ENCODE peak calls at places on chromosomes 4 and X, in four cellular contexts. One of them, this sample, is unnamed.

GRCh38 chrX:104488811-104489210 is 77.2 kb upstream of the IL1RAPL2 start:
- DNase-seq in SK-N-SH: no peak
- DNase-seq in HepG2: no peak
- DNase-seq in K562: no peak
- DNase-seq in this sample: no peak

GRCh38 chr4:25098964-25099843 is 61.0 kb downstream of the SEPSECS start:
- DNase-seq in HepG2: no peak
- DNase-seq in SK-N-SH: peak; percentile 43
- DNase-seq in K562: peak; percentile 59
- DNase-seq in this sample: no peak

GRCh38 chr4:129378346-129378745 is 282.4 kb downstream of the C4orf33 start:
- DNase-seq in K562: no peak
- DNase-seq in HepG2: no peak
- DNase-seq in SK-N-SH: no peak
- DNase-seq in this sample: no peak

GRCh38 chr4:126890994-126891393 is 741.8 kb upstream of the INTU start:
- DNase-seq in HepG2: no peak
- DNase-seq in SK-N-SH: no peak
- DNase-seq in K562: no peak
- DNase-seq in this sample: no peak

GRCh38 chr4:74440356-74440755 is 4.6 kb upstream of the AREG start:
- DNase-seq in SK-N-SH: peak; percentile 16
- DNase-seq in HepG2: peak; percentile 59
- DNase-seq in K562: no peak
- DNase-seq in this sample: no peak

GRCh38 chr4:70925899-70926635 is 23.9 kb downstream of the MOB1B start:
- DNase-seq in SK-N-SH: no peak
- DNase-seq in K562: no peak
- DNase-seq in HepG2: no peak
- DNase-seq in this sample: no peak

GRCh38 chrX:19924285-19924684 is 36.9 kb upstream of the SH3KBP1 start:
- DNase-seq in K562: no peak
- DNase-seq in HepG2: no peak
- DNase-seq in SK-N-SH: no peak
- DNase-seq in this sample: no peak

GRCh38 chr4:1053080-1053661 is 41.7 kb downstream of the FGFRL1 start:
- DNase-seq in K562: no peak
- DNase-seq in SK-N-SH: peak; percentile 23
- DNase-seq in HepG2: no peak
- DNase-seq in this sample: no peak

GRCh38 chr4:101835121-101835904 is 44.8 kb downstream of the BANK1 start:
- DNase-seq in K562: no peak
- DNase-seq in HepG2: peak; percentile 15
- DNase-seq in SK-N-SH: peak; percentile 26
- DNase-seq in this sample: no peak

GRCh38 chr4:55722132-55722531 is 86.0 kb upstream of the NMU start:
- DNase-seq in HepG2: no peak
- DNase-seq in SK-N-SH: no peak
- DNase-seq in K562: no peak
- DNase-seq in this sample: no peak

GRCh38 chr4:169634975-169635374 is 14.6 kb downstream of the CLCN3 start:
- DNase-seq in K562: no peak
- DNase-seq in HepG2: no peak
- DNase-seq in SK-N-SH: no peak
- DNase-seq in this sample: no peak

GRCh38 chr4:152587127-152587526 is 51.2 kb upstream of the FBXW7 start:
- DNase-seq in K562: no peak
- DNase-seq in HepG2: no peak
- DNase-seq in SK-N-SH: no peak
- DNase-seq in this sample: no peak

GRCh38 chr4:8381814-8382581 is 58.5 kb downstream of the ACOX3 start:
- DNase-seq in K562: no peak
- DNase-seq in SK-N-SH: no peak
- DNase-seq in HepG2: peak; percentile 8
- DNase-seq in this sample: no peak

GRCh38 chrX:148811236-148811635 is 310.8 kb downstream of the AFF2 start:
- DNase-seq in HepG2: no peak
- DNase-seq in K562: no peak
- DNase-seq in SK-N-SH: no peak
- DNase-seq in this sample: no peak

GRCh38 chrX:12139934-12140611 is 1.8 kb downstream of the FRMPD4 start:
- DNase-seq in SK-N-SH: no peak
- DNase-seq in HepG2: no peak
- DNase-seq in K562: no peak
- DNase-seq in this sample: no peak

GRCh38 chr4:155530290-155530689 is 136.4 kb upstream of the GUCY1A1 start:
- DNase-seq in K562: no peak
- DNase-seq in SK-N-SH: no peak
- DNase-seq in HepG2: no peak
- DNase-seq in this sample: no peak

GRCh38 chr4:152478456-152479237 is 57.2 kb downstream of the FBXW7 start:
- DNase-seq in HepG2: no peak
- DNase-seq in SK-N-SH: peak; percentile 30
- DNase-seq in K562: no peak
- DNase-seq in this sample: no peak

GRCh38 chr4:185847352-185848078 is 35.5 kb upstream of the SORBS2 start:
- DNase-seq in SK-N-SH: peak; percentile 53
- DNase-seq in HepG2: peak; percentile 36
- DNase-seq in K562: no peak
- DNase-seq in this sample: no peak

GRCh38 chr4:39706334-39706733 is 8.4 kb downstream of the UBE2K start:
- DNase-seq in HepG2: peak; percentile 58
- DNase-seq in SK-N-SH: no peak
- DNase-seq in K562: no peak
- DNase-seq in this sample: peak; percentile 51

GRCh38 chr4:123994917-123995316 is 598.3 kb downstream of the SPRY1 start:
- DNase-seq in K562: no peak
- DNase-seq in SK-N-SH: no peak
- DNase-seq in HepG2: no peak
- DNase-seq in this sample: peak; percentile 7

GRCh38 chrX:18146954-18147353 is 73.7 kb downstream of the BEND2 start:
- DNase-seq in K562: peak; percentile 34
- DNase-seq in HepG2: peak; percentile 1
- DNase-seq in SK-N-SH: no peak
- DNase-seq in this sample: no peak

GRCh38 chr4:98794565-98795205 is 134.2 kb downstream of the EIF4E start:
- DNase-seq in HepG2: no peak
- DNase-seq in SK-N-SH: no peak
- DNase-seq in K562: peak; percentile 83
- DNase-seq in this sample: no peak

GRCh38 chr4:108560624-108561023 is 59.8 kb upstream of the RPL34 start:
- DNase-seq in SK-N-SH: no peak
- DNase-seq in K562: no peak
- DNase-seq in HepG2: no peak
- DNase-seq in this sample: no peak

GRCh38 chr4:150746156-150746555 is 164.2 kb downstream of the MAB21L2 start:
- DNase-seq in HepG2: no peak
- DNase-seq in K562: no peak
- DNase-seq in SK-N-SH: no peak
- DNase-seq in this sample: no peak

GRCh38 chr4:10198365-10198764 is 81.8 kb upstream of the WDR1 start:
- DNase-seq in SK-N-SH: no peak
- DNase-seq in K562: no peak
- DNase-seq in HepG2: no peak
- DNase-seq in this sample: no peak

GRCh38 chr4:8235224-8235623 is 34.3 kb upstream of the HTRA3 start:
- DNase-seq in K562: no peak
- DNase-seq in SK-N-SH: no peak
- DNase-seq in HepG2: no peak
- DNase-seq in this sample: no peak

GRCh38 chr4:7805533-7806079 is 134.1 kb downstream of the AFAP1 start:
- DNase-seq in K562: no peak
- DNase-seq in HepG2: peak; percentile 96
- DNase-seq in SK-N-SH: no peak
- DNase-seq in this sample: no peak

GRCh38 chr4:1084796-1085403 is 28.5 kb downstream of the RNF212 start:
- DNase-seq in SK-N-SH: no peak
- DNase-seq in HepG2: no peak
- DNase-seq in K562: no peak
- DNase-seq in this sample: no peak

GRCh38 chr4:46196086-46196485 is 72.2 kb upstream of the GABRG1 start:
- DNase-seq in K562: peak; percentile 6
- DNase-seq in HepG2: no peak
- DNase-seq in SK-N-SH: no peak
- DNase-seq in this sample: no peak

GRCh38 chr4:11138964-11139363 is 289.7 kb downstream of the HS3ST1 start:
- DNase-seq in K562: no peak
- DNase-seq in SK-N-SH: no peak
- DNase-seq in HepG2: no peak
- DNase-seq in this sample: no peak

GRCh38 chr4:24888475-24888874 is 24.4 kb downstream of the CCDC149 start:
- DNase-seq in SK-N-SH: no peak
- DNase-seq in K562: peak; percentile 51
- DNase-seq in HepG2: no peak
- DNase-seq in this sample: no peak

GRCh38 chr4:42654606-42655005 is 2.3 kb downstream of the ATP8A1 start:
- DNase-seq in HepG2: peak; percentile 6
- DNase-seq in SK-N-SH: no peak
- DNase-seq in K562: peak; percentile 17
- DNase-seq in this sample: peak; percentile 4

GRCh38 chr4:165508372-165509120 is 129.7 kb downstream of the CPE start:
- DNase-seq in K562: no peak
- DNase-seq in HepG2: peak; percentile 24
- DNase-seq in SK-N-SH: no peak
- DNase-seq in this sample: no peak

GRCh38 chr4:113003841-113004240 is 45.6 kb upstream of the ANK2 start:
- DNase-seq in HepG2: no peak
- DNase-seq in SK-N-SH: no peak
- DNase-seq in K562: no peak
- DNase-seq in this sample: no peak

DNA sequence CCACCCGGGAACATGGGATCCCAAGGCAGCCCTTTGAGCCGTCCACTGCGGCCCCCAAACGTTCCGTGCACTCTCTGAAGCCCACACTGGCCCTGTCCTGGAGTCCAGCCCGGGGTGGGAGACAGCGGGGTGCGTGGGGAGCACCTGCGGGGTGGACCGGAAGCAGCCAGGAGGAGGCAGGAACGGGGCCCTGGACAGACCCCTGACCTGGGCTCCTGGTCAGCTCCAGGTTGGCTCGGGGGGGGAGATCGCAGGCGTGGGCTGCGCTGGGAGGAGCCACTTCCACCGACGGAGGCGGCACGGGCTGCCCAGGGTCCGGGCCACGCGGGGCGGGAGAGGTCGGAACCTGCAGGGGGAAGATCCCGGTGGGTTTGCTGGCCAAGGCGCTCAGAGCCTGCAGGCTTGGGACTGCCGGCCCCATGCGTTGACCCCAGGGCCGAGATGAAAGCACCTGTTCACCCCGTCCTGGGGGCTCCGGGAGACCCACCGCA is 5.7 kb upstream of the PLCXD1 start:
- DNase-seq in SK-N-SH: no peak
- DNase-seq in K562: no peak
- DNase-seq in HepG2: no peak
- DNase-seq in this sample: no peak
- H3K4me3 ChIP-seq in SK-N-SH: no peak overlapping the region
- H3K4me3 ChIP-seq in K562: no peak overlapping the region
- H3K4me3 ChIP-seq in HepG2: peak overlapping the region; percentile 100
- H3K4me3 ChIP-seq in this sample: peak overlapping the region; percentile 78

DNA sequence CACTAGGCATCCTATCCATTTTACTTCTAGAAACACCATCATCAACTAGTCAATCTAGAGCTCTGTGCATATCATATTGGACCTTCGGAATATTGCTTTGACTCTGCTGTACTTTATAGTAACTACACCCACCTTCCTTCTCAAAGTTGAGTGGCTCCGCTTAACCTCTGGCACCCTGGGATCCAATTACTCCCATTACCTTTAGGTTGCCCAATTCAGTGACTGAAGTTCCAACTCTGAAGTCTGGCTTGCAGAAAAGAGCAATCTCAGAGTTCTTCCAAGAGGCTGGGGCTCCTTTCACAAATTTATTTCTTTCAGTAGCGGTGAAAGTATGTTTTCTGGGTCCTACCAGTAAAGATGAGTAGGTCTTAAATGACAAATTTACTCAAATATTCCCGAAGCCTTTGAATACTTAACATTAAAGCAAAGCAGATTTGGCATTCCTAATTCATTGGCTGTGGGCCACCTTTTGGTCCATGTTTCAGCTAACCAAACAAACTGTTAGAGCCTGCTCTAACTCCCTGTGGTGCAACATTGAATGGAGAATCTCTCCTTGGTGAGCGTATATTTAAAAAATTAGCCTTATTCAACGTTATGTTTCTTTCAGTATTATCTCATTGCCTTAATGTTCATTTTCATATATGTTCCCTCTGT is 1215.8 kb downstream of the RAPGEF2 start:
- DNase-seq in SK-N-SH: no peak
- DNase-seq in K562: no peak
- DNase-seq in HepG2: no peak
- DNase-seq in this sample: peak; percentile 35
- TF ChIP-seq ELF1 in SK-N-SH: no peak
- TF ChIP-seq ELF1 in K562: no peak
- TF ChIP-seq ELF1 in HepG2: no peak
- TF ChIP-seq ELF1 in this sample: no peak

DNA sequence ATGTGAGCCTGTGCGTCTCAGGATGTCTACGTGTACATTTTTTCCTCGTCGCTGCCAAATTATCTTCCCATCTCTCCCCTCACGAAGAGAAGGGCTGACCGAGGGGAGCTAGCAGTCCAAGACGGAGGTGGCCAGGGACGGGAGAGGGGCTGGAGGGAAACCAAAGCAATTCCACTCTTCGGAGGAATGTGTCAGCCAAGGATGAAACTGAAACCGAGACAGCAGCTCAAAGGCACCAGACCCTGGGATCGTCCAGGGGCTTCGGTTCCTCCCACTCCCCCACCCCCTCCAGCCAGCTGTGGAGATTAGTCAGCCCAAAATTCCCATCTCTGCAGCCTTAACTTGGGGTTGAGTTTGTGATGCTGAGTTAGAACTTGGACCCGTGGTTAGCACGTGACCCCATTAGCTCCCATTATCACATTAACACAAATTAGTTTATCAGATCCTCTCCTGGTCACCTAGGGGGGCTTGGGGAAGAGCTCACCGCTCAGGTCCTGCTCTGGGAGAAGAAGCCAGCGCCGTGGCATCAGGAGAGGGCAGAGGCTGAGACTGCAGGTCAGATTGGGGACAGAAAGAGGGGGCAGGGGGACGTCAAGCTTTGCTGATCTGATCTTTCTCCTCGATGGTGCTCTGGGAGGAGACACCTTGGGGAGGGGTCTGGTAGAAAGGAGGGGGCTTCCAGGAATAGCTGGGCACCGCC is 8.8 kb upstream of the ELF4 start:
- DNase-seq in K562: no peak
- DNase-seq in SK-N-SH: no peak
- DNase-seq in HepG2: no peak
- DNase-seq in this sample: no peak
- H3K4me3 ChIP-seq in K562: no peak overlapping the region
- H3K4me3 ChIP-seq in SK-N-SH: no peak overlapping the region
- H3K4me3 ChIP-seq in HepG2: peak overlapping the region; percentile 39
- H3K4me3 ChIP-seq in this sample: no peak overlapping the region

DNA sequence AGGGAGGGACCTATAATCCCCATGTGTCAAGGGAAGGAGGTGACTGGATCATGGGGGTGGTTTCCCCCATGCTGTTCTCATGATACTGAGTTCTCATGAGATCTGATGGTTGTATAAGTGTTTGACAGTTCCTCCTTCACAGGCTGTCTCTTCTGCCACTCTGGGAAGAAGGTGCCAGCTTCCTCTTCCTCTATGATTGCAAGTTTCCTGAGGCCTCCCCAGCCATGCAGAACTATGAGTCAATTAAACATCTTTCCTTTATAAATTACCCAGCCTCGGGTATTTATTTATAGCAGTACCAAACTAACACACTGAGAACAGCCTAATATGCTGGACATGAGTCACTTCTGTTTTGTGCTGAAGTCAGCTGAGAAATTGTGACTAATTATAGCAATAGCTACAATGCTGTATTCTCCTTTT is 656.9 kb upstream of the CPEB2 start:
- DNase-seq in K562: no peak
- DNase-seq in SK-N-SH: no peak
- DNase-seq in HepG2: no peak
- DNase-seq in this sample: no peak
- TF ChIP-seq ELF1 in K562: no peak
- TF ChIP-seq ELF1 in SK-N-SH: no peak
- TF ChIP-seq ELF1 in HepG2: no peak
- TF ChIP-seq ELF1 in this sample: no peak

This sample was measured in HCT116.